ENCODE peak calls at places on chromosomes 3 and 15, in six cellular contexts. One of them, this sample, is unnamed.

GRCh38 chr15:42018306-42019224 is 2.3 kb downstream of the PLA2G4E start:
- DNase-seq in HepG2: no peak
- DNase-seq in breast epithelium: no peak
- DNase-seq in Peyer's patch: no peak
- DNase-seq in body of pancreas: no peak
- DNase-seq in tibial nerve: no peak
- DNase-seq in this sample: peak; percentile 36

GRCh38 chr15:80660114-80660513 is 35.0 kb upstream of the ABHD17C start:
- DNase-seq in breast epithelium: no peak
- DNase-seq in body of pancreas: peak; percentile 15
- DNase-seq in Peyer's patch: no peak
- DNase-seq in HepG2: peak; percentile 42
- DNase-seq in tibial nerve: no peak
- DNase-seq in this sample: no peak

GRCh38 chr15:32887090-32887489 is 169.3 kb downstream of the GREM1 start:
- DNase-seq in breast epithelium: no peak
- DNase-seq in body of pancreas: no peak
- DNase-seq in tibial nerve: no peak
- DNase-seq in HepG2: no peak
- DNase-seq in Peyer's patch: no peak
- DNase-seq in this sample: no peak

GRCh38 chr3:134361162-134361831 is 12.9 kb downstream of the AMOTL2 start:
- DNase-seq in tibial nerve: no peak
- DNase-seq in breast epithelium: peak; percentile 17
- DNase-seq in HepG2: no peak
- DNase-seq in Peyer's patch: peak; percentile 47
- DNase-seq in body of pancreas: no peak
- DNase-seq in this sample: no peak

GRCh38 chr15:87777054-87777498 is 479.5 kb downstream of the NTRK3 start:
- DNase-seq in breast epithelium: no peak
- DNase-seq in HepG2: no peak
- DNase-seq in Peyer's patch: no peak
- DNase-seq in body of pancreas: peak; percentile 11
- DNase-seq in tibial nerve: peak; percentile 24
- DNase-seq in this sample: peak; percentile 64

GRCh38 chr3:51687472-51688205 is 16.6 kb downstream of the TEX264 start:
- DNase-seq in breast epithelium: no peak
- DNase-seq in HepG2: no peak
- DNase-seq in tibial nerve: no peak
- DNase-seq in body of pancreas: no peak
- DNase-seq in Peyer's patch: no peak
- DNase-seq in this sample: no peak

GRCh38 chr15:27993544-27993943 is 105.6 kb downstream of the OCA2 start:
- DNase-seq in tibial nerve: no peak
- DNase-seq in Peyer's patch: no peak
- DNase-seq in body of pancreas: no peak
- DNase-seq in HepG2: no peak
- DNase-seq in breast epithelium: no peak
- DNase-seq in this sample: no peak

GRCh38 chr3:138395865-138396751 is 38.3 kb upstream of the ESYT3 start:
- DNase-seq in Peyer's patch: no peak
- DNase-seq in tibial nerve: no peak
- DNase-seq in breast epithelium: no peak
- DNase-seq in HepG2: no peak
- DNase-seq in body of pancreas: no peak
- DNase-seq in this sample: no peak

GRCh38 chr3:141708367-141708766 is 29.7 kb upstream of the RNF7 start:
- DNase-seq in Peyer's patch: no peak
- DNase-seq in breast epithelium: no peak
- DNase-seq in tibial nerve: no peak
- DNase-seq in body of pancreas: no peak
- DNase-seq in HepG2: no peak
- DNase-seq in this sample: no peak

GRCh38 chr3:124883766-124884473 is 3.2 kb downstream of the ITGB5 start:
- DNase-seq in Peyer's patch: no peak
- DNase-seq in tibial nerve: no peak
- DNase-seq in body of pancreas: no peak
- DNase-seq in breast epithelium: no peak
- DNase-seq in HepG2: no peak
- DNase-seq in this sample: no peak

GRCh38 chr15:70643783-70644125 is 119.6 kb downstream of the UACA start:
- DNase-seq in tibial nerve: no peak
- DNase-seq in Peyer's patch: no peak
- DNase-seq in breast epithelium: no peak
- DNase-seq in HepG2: peak; percentile 66
- DNase-seq in body of pancreas: no peak
- DNase-seq in this sample: no peak

GRCh38 chr3:57951106-57951882 is 56.9 kb upstream of the FLNB start:
- DNase-seq in body of pancreas: peak; percentile 40
- DNase-seq in breast epithelium: peak; percentile 40
- DNase-seq in tibial nerve: peak; percentile 64
- DNase-seq in Peyer's patch: peak; percentile 69
- DNase-seq in HepG2: peak; percentile 62
- DNase-seq in this sample: peak; percentile 75

GRCh38 chr3:117998071-117998470 is 1036.6 kb downstream of the IGSF11 start:
- DNase-seq in HepG2: no peak
- DNase-seq in Peyer's patch: no peak
- DNase-seq in tibial nerve: no peak
- DNase-seq in body of pancreas: no peak
- DNase-seq in breast epithelium: no peak
- DNase-seq in this sample: no peak

GRCh38 chr3:185353823-185354614 is 8.9 kb upstream of the MAP3K13 start:
- DNase-seq in HepG2: peak; percentile 86
- DNase-seq in tibial nerve: peak; percentile 63
- DNase-seq in body of pancreas: peak; percentile 88
- DNase-seq in breast epithelium: peak; percentile 33
- DNase-seq in Peyer's patch: peak; percentile 61
- DNase-seq in this sample: peak; percentile 48

GRCh38 chr3:109702252-109702651 is 364.9 kb upstream of the DPPA4 start:
- DNase-seq in HepG2: no peak
- DNase-seq in tibial nerve: no peak
- DNase-seq in body of pancreas: no peak
- DNase-seq in breast epithelium: no peak
- DNase-seq in Peyer's patch: no peak
- DNase-seq in this sample: no peak

GRCh38 chr15:94991718-94992117 is 760.4 kb downstream of the MCTP2 start:
- DNase-seq in body of pancreas: no peak
- DNase-seq in HepG2: no peak
- DNase-seq in breast epithelium: no peak
- DNase-seq in Peyer's patch: no peak
- DNase-seq in tibial nerve: no peak
- DNase-seq in this sample: no peak

GRCh38 chr3:151630938-151631417 is 102.7 kb upstream of the AADACL2 start:
- DNase-seq in HepG2: peak; percentile 62
- DNase-seq in tibial nerve: no peak
- DNase-seq in body of pancreas: no peak
- DNase-seq in Peyer's patch: no peak
- DNase-seq in breast epithelium: no peak
- DNase-seq in this sample: peak; percentile 16

GRCh38 chr3:165259518-165260193 is 63.5 kb upstream of the SLITRK3 start:
- DNase-seq in tibial nerve: peak; percentile 5
- DNase-seq in breast epithelium: no peak
- DNase-seq in Peyer's patch: no peak
- DNase-seq in body of pancreas: peak; percentile 11
- DNase-seq in HepG2: no peak
- DNase-seq in this sample: no peak

GRCh38 chr3:195003006-195003892 is 267.7 kb downstream of the XXYLT1 start:
- DNase-seq in breast epithelium: peak; percentile 54
- DNase-seq in HepG2: no peak
- DNase-seq in tibial nerve: peak; percentile 68
- DNase-seq in Peyer's patch: no peak
- DNase-seq in body of pancreas: peak; percentile 31
- DNase-seq in this sample: peak; percentile 24

GRCh38 chr3:182364723-182365650 is 428.3 kb upstream of the ATP11B start:
- DNase-seq in body of pancreas: peak; percentile 5
- DNase-seq in Peyer's patch: no peak
- DNase-seq in breast epithelium: no peak
- DNase-seq in tibial nerve: peak; percentile 51
- DNase-seq in HepG2: no peak
- DNase-seq in this sample: no peak

GRCh38 chr15:72936691-72937679 is 115.3 kb upstream of the NEO1 start:
- DNase-seq in breast epithelium: no peak
- DNase-seq in HepG2: no peak
- DNase-seq in body of pancreas: no peak
- DNase-seq in tibial nerve: no peak
- DNase-seq in Peyer's patch: no peak
- DNase-seq in this sample: no peak

GRCh38 chr3:25837038-25837437 is 47.1 kb downstream of the OXSM start:
- DNase-seq in breast epithelium: no peak
- DNase-seq in Peyer's patch: no peak
- DNase-seq in body of pancreas: no peak
- DNase-seq in HepG2: no peak
- DNase-seq in tibial nerve: no peak
- DNase-seq in this sample: no peak

GRCh38 chr3:149086232-149086988 is at the start of gene HLTF:
- DNase-seq in Peyer's patch: peak; percentile 87
- DNase-seq in HepG2: peak; percentile 92
- DNase-seq in body of pancreas: peak; percentile 95
- DNase-seq in breast epithelium: peak; percentile 82
- DNase-seq in tibial nerve: peak; percentile 91
- DNase-seq in this sample: peak; percentile 89

GRCh38 chr3:161556533-161556932 is 59.9 kb downstream of the OTOL1 start:
- DNase-seq in tibial nerve: no peak
- DNase-seq in HepG2: no peak
- DNase-seq in breast epithelium: no peak
- DNase-seq in body of pancreas: no peak
- DNase-seq in Peyer's patch: no peak
- DNase-seq in this sample: no peak

GRCh38 chr3:55626284-55626675 is 139.2 kb upstream of the WNT5A start:
- DNase-seq in breast epithelium: no peak
- DNase-seq in HepG2: no peak
- DNase-seq in tibial nerve: no peak
- DNase-seq in body of pancreas: no peak
- DNase-seq in Peyer's patch: no peak
- DNase-seq in this sample: no peak

GRCh38 chr3:111362286-111363009 is 179.5 kb upstream of the CD96 start:
- DNase-seq in Peyer's patch: no peak
- DNase-seq in HepG2: no peak
- DNase-seq in breast epithelium: no peak
- DNase-seq in tibial nerve: no peak
- DNase-seq in body of pancreas: no peak
- DNase-seq in this sample: no peak

DNA sequence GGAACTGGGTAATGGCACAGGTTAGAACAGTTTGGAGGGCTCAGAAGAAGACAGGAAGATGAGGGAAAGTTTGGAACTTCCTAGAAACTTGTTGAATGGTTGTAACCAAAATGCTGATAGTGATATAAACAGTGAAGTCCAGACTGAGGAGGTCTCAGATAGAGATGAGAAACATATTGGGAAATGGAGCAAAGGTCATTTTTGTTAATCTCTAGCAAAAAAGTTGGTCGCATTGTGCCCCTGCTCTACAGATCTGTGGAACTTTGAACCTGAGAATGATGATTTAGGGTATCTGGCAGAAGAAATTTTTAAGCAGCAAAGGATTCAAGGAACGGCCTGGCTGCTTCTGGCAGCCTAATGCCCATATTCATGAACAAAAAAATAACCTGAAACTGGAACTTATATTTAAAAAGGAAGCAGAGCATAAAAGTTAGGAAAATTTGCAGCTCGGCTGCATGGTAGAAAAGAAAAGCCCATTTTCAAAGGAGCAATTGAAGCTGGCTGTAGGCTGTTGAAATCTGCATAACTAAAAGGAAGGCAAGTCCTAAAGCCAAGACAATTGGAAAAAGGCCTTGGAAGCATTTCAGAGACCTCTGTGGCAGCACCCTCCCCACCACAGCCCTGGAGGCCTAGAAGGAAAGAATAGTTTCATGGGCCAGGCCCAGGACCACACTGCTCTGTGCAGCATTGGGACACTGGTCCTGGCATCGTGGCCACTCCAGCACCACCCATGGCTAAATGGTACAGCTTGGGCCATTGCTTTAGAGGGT is 182.6 kb upstream of the CD96 start:
- DNase-seq in tibial nerve: no peak
- DNase-seq in HepG2: peak; percentile 6
- DNase-seq in breast epithelium: no peak
- DNase-seq in body of pancreas: no peak
- DNase-seq in Peyer's patch: no peak
- DNase-seq in this sample: no peak
- H3K4me1 ChIP-seq in tibial nerve: no peaks in the 10 kb centered on the region
- H3K4me1 ChIP-seq in HepG2: no peaks in the 10 kb centered on the region
- H3K4me1 ChIP-seq in breast epithelium: no peaks in the 10 kb centered on the region
- H3K4me1 ChIP-seq in body of pancreas: no peaks in the 10 kb centered on the region
- H3K4me1 ChIP-seq in Peyer's patch: no peaks in the 10 kb centered on the region
- H3K4me1 ChIP-seq in this sample: no peaks in the 10 kb centered on the region

GRCh38 chr15:66252411-66253295 is 897 bp downstream of the MEGF11 start:
- DNase-seq in HepG2: peak; percentile 7
- DNase-seq in body of pancreas: peak; percentile 73
- DNase-seq in Peyer's patch: peak; percentile 72
- DNase-seq in tibial nerve: peak; percentile 38
- DNase-seq in breast epithelium: no peak
- DNase-seq in this sample: no peak
- TF ChIP-seq POLR2A in HepG2: no peak
- TF ChIP-seq POLR2A in body of pancreas: no peak
- TF ChIP-seq POLR2A in Peyer's patch: no peak
- TF ChIP-seq POLR2A in tibial nerve: no peak
- TF ChIP-seq POLR2A in breast epithelium: no peak
- TF ChIP-seq POLR2A in this sample: no peak

GRCh38 chr3:196144383-196145105 is 62.7 kb upstream of the TFRC start:
- DNase-seq in HepG2: no peak
- DNase-seq in body of pancreas: no peak
- DNase-seq in tibial nerve: no peak
- DNase-seq in Peyer's patch: no peak
- DNase-seq in breast epithelium: no peak
- DNase-seq in this sample: no peak

GRCh38 chr3:196141866-196142673 is 60.2 kb upstream of the TFRC start:
- DNase-seq in Peyer's patch: no peak
- DNase-seq in tibial nerve: no peak
- DNase-seq in HepG2: no peak
- DNase-seq in breast epithelium: peak; percentile 94
- DNase-seq in body of pancreas: peak; percentile 85
- DNase-seq in this sample: no peak

GRCh38 chr3:196143708-196144382 is 62.0 kb upstream of the TFRC start:
- DNase-seq in body of pancreas: no peak
- DNase-seq in Peyer's patch: no peak
- DNase-seq in breast epithelium: no peak
- DNase-seq in HepG2: no peak
- DNase-seq in tibial nerve: no peak
- DNase-seq in this sample: no peak

GRCh38 chr3:196141052-196141865 is 59.4 kb upstream of the TFRC start:
- DNase-seq in Peyer's patch: no peak
- DNase-seq in breast epithelium: no peak
- DNase-seq in body of pancreas: no peak
- DNase-seq in tibial nerve: no peak
- DNase-seq in HepG2: no peak
- DNase-seq in this sample: no peak

DNA sequence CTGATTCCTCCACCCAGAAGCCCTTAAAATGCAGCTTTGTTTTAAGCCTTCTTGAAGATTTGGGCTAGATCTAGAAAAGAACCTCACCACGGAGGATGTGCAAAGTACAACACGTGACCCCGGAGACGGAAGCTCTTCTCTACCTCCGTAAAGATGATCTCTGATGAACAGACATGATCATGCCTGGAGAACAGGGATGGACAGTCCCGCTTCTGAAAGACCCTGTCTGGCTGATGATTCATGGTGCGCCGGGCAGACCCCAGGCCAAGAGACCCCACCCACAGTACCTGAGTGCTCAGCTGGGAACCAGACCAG is 60.7 kb upstream of the TFRC start:
- DNase-seq in body of pancreas: no peak
- DNase-seq in breast epithelium: peak; percentile 23
- DNase-seq in HepG2: no peak
- DNase-seq in Peyer's patch: no peak
- DNase-seq in tibial nerve: no peak
- DNase-seq in this sample: no peak
- H3K4me1 ChIP-seq in body of pancreas: peaks cover 30% of the 10 kb centered on the region
- H3K4me1 ChIP-seq in breast epithelium: peaks cover 6% of the 10 kb centered on the region
- H3K4me1 ChIP-seq in HepG2: peaks cover 34% of the 10 kb centered on the region
- H3K4me1 ChIP-seq in Peyer's patch: no peaks in the 10 kb centered on the region
- H3K4me1 ChIP-seq in tibial nerve: no peaks in the 10 kb centered on the region
- H3K4me1 ChIP-seq in this sample: no peaks in the 10 kb centered on the region

GRCh38 chr3:27632431-27633223 is 89.5 kb downstream of the EOMES start:
- DNase-seq in tibial nerve: peak; percentile 13
- DNase-seq in body of pancreas: peak; percentile 47
- DNase-seq in Peyer's patch: peak; percentile 77
- DNase-seq in breast epithelium: no peak
- DNase-seq in HepG2: peak; percentile 27
- DNase-seq in this sample: no peak
- TF ChIP-seq POLR2A in tibial nerve: no peak
- TF ChIP-seq POLR2A in body of pancreas: no peak
- TF ChIP-seq POLR2A in Peyer's patch: peak; percentile 22
- TF ChIP-seq POLR2A in breast epithelium: no peak
- TF ChIP-seq POLR2A in HepG2: no peak
- TF ChIP-seq POLR2A in this sample: no peak

This sample was measured in gastrocnemius medialis.